ENCODE peak calls at places on chromosomes 6 and 20, in nine cellular contexts. U is SK-N-MC, C is left ventricle myocardium inferior, L is neuronal stem cell, T is GM23248, K is adrenal gland, A is GM23338, M is spleen, B is heart right ventricle. O is an unnamed sample. For H3K36me3, the result is how much of the 10 kb centered on the place peaks cover.

GRCh38 chr6:106192824-106193223 is 106.7 kb downstream of the PRDM1 start:
- DNase-seq in U (no peak), C (no peak), L (no peak), T (peak), K (no peak), A (no peak), M (no peak), B (no peak), O (no peak)

GRCh38 chr20:57658447-57659130 is 38.4 kb upstream of the ZBP1 start:
- DNase-seq in U (no peak), C (peak), L (no peak), T (no peak), K (no peak), A (no peak), M (peak), B (no peak), O (peak)

GRCh38 chr20:44495802-44496481 is 20.3 kb downstream of the TTPAL start:
- DNase-seq in U (no peak), C (no peak), L (no peak), T (peak), K (no peak), A (no peak), M (no peak), B (no peak), O (peak)

GRCh38 chr6:47698342-47698787 is at the start of gene ADGRF4:
- DNase-seq in U (no peak), C (no peak), L (no peak), T (peak), K (peak), A (peak), M (no peak), B (no peak), O (no peak)

GRCh38 chr6:113416166-113416565 is 441.0 kb upstream of the MARCKS start:
- DNase-seq in U (no peak), C (no peak), L (no peak), T (peak), K (no peak), A (no peak), M (no peak), B (no peak), O (no peak)

GRCh38 chr6:151589667-151590066 is 95.8 kb downstream of the CCDC170 start:
- DNase-seq in U (no peak), C (no peak), L (no peak), T (no peak), K (no peak), A (peak), M (no peak), B (no peak), O (no peak)

GRCh38 chr6:40918035-40918651 is 120.9 kb downstream of the UNC5CL start:
- DNase-seq in U (no peak), C (no peak), L (no peak), T (no peak), K (no peak), A (peak), M (no peak), B (no peak), O (no peak)

GRCh38 chr6:110628330-110628729 is 151.9 kb upstream of the SLC22A16 start:
- DNase-seq in U (no peak), C (no peak), L (no peak), T (peak), K (no peak), A (no peak), M (no peak), B (no peak), O (no peak)

GRCh38 chr6:161744211-161745067 is 470.6 kb upstream of the AGPAT4 start:
- DNase-seq in U (no peak), C (no peak), L (no peak), T (no peak), K (no peak), A (no peak), M (no peak), B (no peak), O (no peak)

GRCh38 chr6:119207973-119208725 is 129.7 kb upstream of the FAM184A start:
- DNase-seq in U (no peak), C (no peak), L (no peak), T (peak), K (no peak), A (no peak), M (no peak), B (no peak), O (no peak)

GRCh38 chr20:21251278-21251677 is 51.9 kb upstream of the XRN2 start:
- DNase-seq in U (no peak), C (no peak), L (no peak), T (no peak), K (peak), A (no peak), M (no peak), B (no peak), O (no peak)

GRCh38 chr6:25279748-25280616 is 808 bp downstream of the CARMIL1 start:
- DNase-seq in U (no peak), C (no peak), L (peak), T (peak), K (no peak), A (peak), M (no peak), B (peak), O (no peak)

GRCh38 chr20:49603209-49603627 is 35.3 kb upstream of the PTGIS start:
- DNase-seq in U (no peak), C (peak), L (peak), T (peak), K (no peak), A (peak), M (no peak), B (no peak), O (no peak)

GRCh38 chr6:113697642-113698410 is 159.3 kb upstream of the MARCKS start:
- DNase-seq in U (no peak), C (no peak), L (no peak), T (peak), K (no peak), A (no peak), M (no peak), B (no peak), O (peak)

GRCh38 chr20:44464514-44464913 is 11.2 kb upstream of the TTPAL start:
- DNase-seq in U (no peak), C (no peak), L (no peak), T (peak), K (no peak), A (no peak), M (no peak), B (no peak), O (no peak)

GRCh38 chr20:4370856-4371255 is 350.9 kb upstream of the PRND start:
- DNase-seq in U (no peak), C (no peak), L (no peak), T (peak), K (no peak), A (no peak), M (no peak), B (no peak), O (no peak)

GRCh38 chr20:5714261-5715041 is 35.8 kb upstream of the SHLD1 start:
- DNase-seq in U (no peak), C (no peak), L (peak), T (no peak), K (peak), A (peak), M (no peak), B (no peak), O (no peak)

GRCh38 chr20:4014031-4014474 is 1.3 kb downstream of the RNF24 start:
- DNase-seq in U (no peak), C (no peak), L (no peak), T (peak), K (peak), A (peak), M (no peak), B (no peak), O (no peak)

GRCh38 chr20:36398515-36398914 is 92.4 kb downstream of the DLGAP4 start:
- DNase-seq in U (no peak), C (no peak), L (no peak), T (no peak), K (no peak), A (no peak), M (no peak), B (no peak), O (no peak)

GRCh38 chr6:131116755-131117360 is 18.4 kb upstream of the AKAP7 start:
- DNase-seq in U (no peak), C (no peak), L (no peak), T (peak), K (no peak), A (peak), M (no peak), B (no peak), O (no peak)

GRCh38 chr6:149235130-149235561 is 82.4 kb upstream of the TAB2 start:
- DNase-seq in U (peak), C (no peak), L (no peak), T (peak), K (peak), A (no peak), M (no peak), B (no peak), O (peak)

GRCh38 chr6:64280569-64280968 is 645.0 kb downstream of the PHF3 start:
- DNase-seq in U (peak), C (no peak), L (peak), T (peak), K (peak), A (peak), M (no peak), B (no peak), O (no peak)

DNA sequence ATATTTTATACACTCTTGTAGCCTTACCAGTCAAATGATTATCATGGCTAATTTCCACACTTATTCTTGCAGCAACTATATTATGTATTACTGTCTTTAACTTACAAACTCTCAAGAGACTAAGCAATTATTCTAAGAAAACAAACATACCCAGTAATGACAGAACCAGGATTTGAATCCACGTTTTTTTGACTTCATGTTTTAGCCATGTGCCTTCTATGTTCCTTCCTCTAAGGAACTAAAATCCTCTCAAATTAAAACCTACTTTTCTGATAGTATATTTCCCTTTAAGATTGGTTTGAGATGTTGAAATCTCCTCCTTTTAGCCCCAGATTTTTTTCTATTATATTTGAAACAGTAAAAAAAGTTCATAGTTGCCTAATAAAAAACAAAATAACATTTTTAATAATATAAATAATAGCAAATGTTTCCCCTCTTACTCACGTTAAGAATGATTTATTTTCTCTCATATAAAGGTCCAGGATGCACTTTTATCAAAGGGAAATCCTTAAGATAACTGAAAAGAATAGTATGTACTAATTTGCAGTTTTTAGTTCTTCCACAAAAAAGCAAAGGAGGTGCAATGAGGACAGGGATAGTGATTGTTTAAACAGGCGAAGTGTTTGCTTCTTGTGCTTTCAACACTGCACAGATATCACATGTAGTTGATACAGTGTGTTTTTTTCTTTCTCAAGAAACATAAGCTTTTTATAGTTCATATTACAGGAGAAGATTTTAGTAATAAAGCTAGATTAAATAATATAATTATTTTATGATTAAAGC is 54.0 kb downstream of the VTA1 start:
- DNase-seq in U (no peak), C (no peak), L (no peak), T (no peak), K (no peak), A (no peak), M (no peak), B (no peak), O (no peak)
- H3K36me3 ChIP-seq in U (half or more), C (under half), L (half or more), T (under half), K (under half), A (under half), M (under half), B (under half), O (under half)

DNA sequence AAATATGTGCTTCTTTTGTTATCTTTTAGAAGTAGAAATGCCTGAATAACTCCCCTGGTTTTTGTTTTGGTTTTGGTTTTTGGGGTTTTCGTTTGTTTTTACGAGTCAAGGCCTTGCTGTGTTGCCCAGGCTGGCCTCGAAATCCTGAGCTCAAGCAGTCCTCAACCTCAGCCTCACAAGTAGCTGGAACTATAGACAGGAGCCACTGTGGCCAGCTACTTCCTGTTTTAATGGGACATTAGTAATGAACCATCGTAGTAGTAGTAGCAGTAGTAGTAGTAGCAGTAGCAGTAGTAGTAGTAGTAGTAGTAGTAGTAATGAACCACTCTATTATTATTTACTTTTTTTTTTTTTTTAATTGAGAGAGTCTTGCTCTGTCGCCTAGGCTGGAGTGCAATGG is 66.0 kb downstream of the UBR2 start:
- DNase-seq in U (no peak), C (no peak), L (no peak), T (no peak), K (peak), A (no peak), M (no peak), B (no peak), O (no peak)
- H3K36me3 ChIP-seq in U (under half), C (half or more), L (half or more), T (under half), K (under half), A (under half), M (under half), B (under half), O (under half)

GRCh38 chr20:17658648-17658993 is 23.4 kb downstream of the RRBP1 start:
- DNase-seq in U (no peak), C (no peak), L (no peak), T (no peak), K (no peak), A (no peak), M (no peak), B (no peak), O (no peak)
- H3K36me3 ChIP-seq in U (under half), C (under half), L (under half), T (under half), K (under half), A (under half), M (under half), B (under half), O (half or more)

DNA sequence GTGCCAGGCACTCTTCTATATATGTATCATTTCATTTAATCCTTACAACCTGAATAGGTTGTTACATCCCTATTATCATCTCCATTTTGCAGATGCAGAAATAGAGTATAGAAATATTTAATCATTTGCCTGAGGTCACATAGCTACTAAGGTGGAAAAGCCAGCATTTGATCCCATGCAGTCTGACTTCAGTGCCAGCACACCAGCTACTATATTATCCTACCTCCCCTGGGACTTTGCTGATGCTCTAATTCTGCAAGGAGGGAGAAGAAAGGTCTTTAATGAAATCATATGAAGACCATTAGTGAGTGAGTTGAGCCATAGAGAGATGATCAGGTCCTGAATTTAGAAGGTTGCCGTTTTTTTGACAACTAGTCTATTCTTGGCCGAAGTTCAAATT is 53.7 kb downstream of the TOP1 start:
- DNase-seq in U (no peak), C (no peak), L (no peak), T (no peak), K (no peak), A (no peak), M (no peak), B (no peak), O (no peak)
- H3K36me3 ChIP-seq in U (half or more), C (half or more), L (half or more), T (half or more), K (under half), A (under half), M (under half), B (under half), O (half or more)

DNA sequence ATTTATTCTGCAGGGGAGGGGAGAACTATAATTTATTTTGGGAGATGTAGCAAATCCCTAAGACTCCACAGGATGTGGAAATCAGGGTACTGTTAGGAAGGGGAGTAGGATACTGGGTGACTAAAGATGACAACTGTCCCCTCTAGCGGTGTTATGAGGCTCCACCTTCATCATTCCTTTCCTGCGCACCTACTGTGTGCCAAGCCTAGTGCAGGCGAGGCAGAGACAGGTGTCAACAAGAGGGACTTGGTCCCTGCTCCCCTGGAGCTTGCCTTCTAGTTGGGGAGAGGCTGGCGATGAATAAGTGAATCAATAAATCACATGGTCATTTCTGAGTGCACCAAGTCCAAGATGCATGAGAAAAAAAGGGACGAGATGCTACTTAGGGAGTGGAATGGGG is 65.5 kb downstream of the STK35 start:
- DNase-seq in U (no peak), C (no peak), L (no peak), T (no peak), K (no peak), A (no peak), M (no peak), B (no peak), O (no peak)
- H3K36me3 ChIP-seq in U (under half), C (under half), L (under half), T (under half), K (under half), A (under half), M (under half), B (under half), O (under half)

DNA sequence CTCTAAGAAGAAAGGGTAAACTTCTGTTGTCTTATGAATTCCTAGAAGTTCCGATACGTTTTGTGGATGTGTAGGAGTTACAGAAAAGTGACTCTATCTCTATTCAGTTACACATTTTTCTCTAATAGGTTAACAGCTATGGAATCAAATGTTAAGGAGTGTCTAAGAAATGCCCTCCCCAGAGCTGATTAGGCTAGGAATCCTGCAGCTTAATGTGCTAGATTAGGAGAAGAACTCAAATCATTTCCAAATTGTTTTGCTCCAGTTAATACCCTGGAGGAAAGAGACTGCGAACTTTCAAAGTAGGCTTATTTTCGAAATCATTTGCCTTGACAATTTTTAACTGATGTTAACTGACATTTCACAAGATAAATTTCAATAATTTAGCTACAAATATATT is 51.9 kb downstream of the IBTK start:
- DNase-seq in U (no peak), C (no peak), L (no peak), T (no peak), K (no peak), A (no peak), M (no peak), B (no peak), O (no peak)
- H3K36me3 ChIP-seq in U (half or more), C (half or more), L (half or more), T (half or more), K (under half), A (under half), M (half or more), B (under half), O (half or more)

GRCh38 chr6:116115781-116116180 is 10.2 kb downstream of the COL10A1 start:
- DNase-seq in U (no peak), C (no peak), L (no peak), T (peak), K (no peak), A (no peak), M (no peak), B (no peak), O (no peak)
- H3K36me3 ChIP-seq in U (under half), C (half or more), L (under half), T (under half), K (under half), A (under half), M (under half), B (under half), O (under half)